ENCODE peak calls at places on chromosome 13, in four cellular contexts. Z is A549, F is neural progenitor cell, X is fibroblast of lung. K is an unnamed sample.

GRCh38 chr13:98581971-98582702 is 5.2 kb upstream of the STK24 start:
- DNase-seq in Z (no peak), X (peak; percentile 83), F (no peak), K (no peak)

GRCh38 chr13:27425151-27425917 is 915 bp downstream of the GTF3A start:
- DNase-seq in Z (no peak), F (no peak), X (peak; percentile 29), K (no peak)

GRCh38 chr13:22483276-22483675 is 697.5 kb upstream of the SGCG start:
- DNase-seq in Z (no peak), F (no peak), X (no peak), K (no peak)

GRCh38 chr13:36712785-36713184 is 39.0 kb downstream of the SERTM1 start:
- DNase-seq in F (no peak), X (peak; percentile 92), Z (no peak), K (no peak)

GRCh38 chr13:80040219-80040976 is 300.5 kb downstream of the SPRY2 start:
- DNase-seq in X (peak; percentile 100), F (no peak), Z (peak; percentile 39), K (no peak)

GRCh38 chr13:73190477-73190876 is 131.7 kb downstream of the KLF5 start:
- DNase-seq in X (peak; percentile 11), Z (no peak), F (no peak), K (no peak)

GRCh38 chr13:98333481-98333880 is 156.4 kb upstream of the RNF113B start:
- DNase-seq in Z (no peak), F (peak; percentile 45), X (no peak), K (no peak)

GRCh38 chr13:76741624-76742023 is 144.6 kb downstream of the KCTD12 start:
- DNase-seq in Z (no peak), F (no peak), X (no peak), K (no peak)

GRCh38 chr13:31476266-31476665 is 263.1 kb upstream of the RXFP2 start:
- DNase-seq in Z (no peak), F (no peak), X (peak; percentile 87), K (no peak)

GRCh38 chr13:40388617-40389016 is 277.8 kb downstream of the FOXO1 start:
- DNase-seq in F (no peak), X (peak; percentile 58), Z (no peak), K (peak; percentile 66)

GRCh38 chr13:40390290-40391008 is 276.0 kb downstream of the FOXO1 start:
- DNase-seq in X (no peak), F (peak; percentile 85), Z (no peak), K (no peak)

GRCh38 chr13:40394304-40394983 is 272.0 kb downstream of the FOXO1 start:
- DNase-seq in F (no peak), X (peak; percentile 23), Z (no peak), K (no peak)

GRCh38 chr13:40389081-40389641 is 277.3 kb downstream of the FOXO1 start:
- DNase-seq in X (no peak), Z (no peak), F (no peak), K (no peak)

GRCh38 chr13:40391788-40392187 is 274.7 kb downstream of the FOXO1 start:
- DNase-seq in Z (no peak), X (no peak), F (no peak), K (no peak)
- H3K4me1 ChIP-seq in Z (no peaks in the 10 kb centered on the region), X (peaks cover 3% of the 10 kb centered on the region), F (peaks cover 29% of the 10 kb centered on the region), K (peaks cover 12% of the 10 kb centered on the region)

DNA sequence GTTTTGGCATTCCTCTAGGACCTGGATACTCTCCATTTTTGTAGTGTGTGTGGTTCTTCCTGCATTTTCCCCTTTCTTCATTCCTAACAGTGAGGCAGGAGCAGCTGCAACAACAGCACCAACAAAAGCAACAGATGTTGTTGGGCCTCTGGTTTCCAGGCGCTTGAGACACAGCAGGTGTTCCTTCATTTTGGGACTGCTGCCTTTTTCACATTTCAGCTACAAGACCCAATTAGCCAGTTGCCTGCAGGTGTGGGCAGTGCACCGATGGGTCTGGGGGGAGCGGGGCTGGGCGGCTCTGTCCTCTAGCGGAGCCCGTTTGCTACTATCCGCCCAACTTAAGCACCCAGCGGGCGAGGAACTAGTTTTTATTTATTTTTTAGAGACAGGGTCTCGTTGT is 26.0 kb downstream of the ELF1 start:
- DNase-seq in X (no peak), Z (no peak), F (peak; percentile 15), K (no peak)
- H3K27ac ChIP-seq in X (no peak overlapping the region), Z (no peak overlapping the region), F (peak overlapping the region; percentile 36), K (peak overlapping the region; percentile 48)

GRCh38 chr13:20230913-20231838 is 943 bp downstream of the GJB6 start:
- DNase-seq in F (peak; percentile 17), X (no peak), Z (no peak), K (no peak)
- H3K4me3 ChIP-seq in F (peak overlapping the region; percentile 57), X (no peak overlapping the region), Z (peak overlapping the region; percentile 47), K (peak overlapping the region; percentile 62)

GRCh38 chr13:110911880-110912279 is 3.0 kb downstream of the ANKRD10 start:
- DNase-seq in F (no peak), Z (no peak), X (peak; percentile 41), K (no peak)

GRCh38 chr13:110907301-110907700 is 7.6 kb downstream of the ANKRD10 start:
- DNase-seq in X (no peak), Z (no peak), F (no peak), K (no peak)

GRCh38 chr13:110904748-110905147 is 10.1 kb downstream of the ANKRD10 start:
- DNase-seq in F (no peak), Z (no peak), X (no peak), K (no peak)

GRCh38 chr13:110910013-110910890 is 4.6 kb downstream of the ANKRD10 start:
- DNase-seq in F (no peak), X (no peak), Z (no peak), K (no peak)

GRCh38 chr13:110907951-110908898 is 6.6 kb downstream of the ANKRD10 start:
- DNase-seq in Z (peak; percentile 28), F (no peak), X (peak; percentile 88), K (no peak)
- H3K4me1 ChIP-seq in Z (peaks cover 43% of the 10 kb centered on the region), F (peaks cover 37% of the 10 kb centered on the region), X (peaks cover 4% of the 10 kb centered on the region), K (peaks cover 14% of the 10 kb centered on the region)

DNA sequence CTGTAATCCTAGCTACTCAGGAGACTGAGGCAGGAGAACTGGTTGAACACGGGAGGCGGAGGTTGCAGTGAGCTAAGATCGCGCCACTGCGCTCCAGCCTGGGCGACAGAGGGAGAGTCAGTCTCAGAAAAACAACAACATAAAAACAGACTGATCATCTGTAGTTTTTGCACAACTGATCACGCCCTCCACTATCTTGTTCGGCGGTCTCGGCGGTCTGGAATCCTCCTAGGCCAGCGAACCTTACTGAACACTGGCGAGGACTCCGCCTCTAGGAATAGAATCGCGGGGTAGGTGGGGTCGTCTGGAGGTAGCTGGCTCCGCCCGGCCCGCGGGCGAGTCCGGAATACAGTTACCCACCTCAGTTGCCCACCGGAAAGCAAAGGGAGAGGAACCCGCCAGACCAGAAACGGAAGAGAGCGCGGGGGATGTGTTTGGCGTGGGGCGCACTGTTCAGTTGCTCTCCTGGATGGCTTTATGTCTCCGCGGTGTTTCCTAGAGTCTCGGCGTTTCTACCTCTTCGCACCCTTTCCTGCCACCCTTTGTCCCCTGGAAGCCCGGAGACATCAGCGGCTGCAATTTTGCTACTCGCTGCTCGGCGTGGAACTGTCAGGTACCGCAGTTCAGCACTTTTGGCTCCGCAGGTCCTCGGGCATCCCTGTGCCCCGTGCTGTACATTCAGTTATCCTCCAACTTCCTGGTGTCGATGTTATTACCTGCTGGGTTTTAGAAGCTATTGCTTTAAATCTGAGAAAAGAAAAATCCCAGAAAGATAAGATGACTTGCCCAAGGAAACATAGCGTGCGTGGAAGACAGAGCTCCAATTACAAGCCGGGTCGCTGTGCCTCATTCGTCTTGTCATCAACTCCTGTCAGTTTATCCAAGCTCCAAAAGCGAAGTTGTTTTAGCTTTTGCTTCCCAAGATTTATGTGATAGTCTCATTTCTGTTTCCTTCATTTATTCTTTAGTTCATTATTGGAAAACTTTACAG is 24.9 kb upstream of the HNRNPA1L2 start:
- DNase-seq in Z (peak; percentile 80), F (peak; percentile 87), X (peak; percentile 84), K (peak; percentile 72)
- H3K27ac ChIP-seq in Z (peak overlapping the region; percentile 81), F (no peak overlapping the region), X (peak overlapping the region; percentile 51), K (peak overlapping the region; percentile 71)

DNA sequence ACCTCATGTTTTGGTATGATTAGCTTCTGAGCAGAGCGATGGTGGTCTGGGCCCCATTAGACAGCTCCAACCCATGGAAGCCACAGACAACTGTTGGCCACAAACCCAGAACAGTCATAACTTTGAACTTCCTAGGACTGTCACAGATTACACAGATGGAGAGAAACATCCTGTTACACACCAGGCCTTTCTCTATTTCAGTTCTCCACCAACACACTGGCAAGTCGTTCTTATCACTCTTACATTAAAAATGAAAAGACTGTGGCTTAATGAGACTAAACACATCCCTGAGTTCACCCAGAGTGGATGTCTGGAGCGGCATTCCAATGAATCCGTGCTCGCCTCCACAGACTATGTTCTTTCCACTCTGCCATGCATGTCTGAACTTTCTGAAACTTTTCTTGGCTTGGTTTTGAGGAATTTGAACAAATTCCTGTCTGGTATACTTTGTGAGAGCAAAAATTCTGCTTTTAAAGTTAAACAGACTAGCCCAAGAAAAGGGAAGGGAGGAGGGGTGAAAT is 109.1 kb downstream of the NALCN start:
- DNase-seq in Z (no peak), X (peak; percentile 100), F (no peak), K (no peak)
- H3K4me3 ChIP-seq in Z (no peak overlapping the region), X (no peak overlapping the region), F (no peak overlapping the region), K (no peak overlapping the region)

GRCh38 chr13:113544071-113544891 is 40.3 kb upstream of the TFDP1 start:
- DNase-seq in F (no peak), Z (no peak), X (no peak), K (no peak)
- H3K4me1 ChIP-seq in F (peaks cover 16% of the 10 kb centered on the region), Z (no peaks in the 10 kb centered on the region), X (peaks cover 7% of the 10 kb centered on the region), K (no peaks in the 10 kb centered on the region)

GRCh38 chr13:94251801-94252200 is 227.7 kb downstream of the DCT start:
- DNase-seq in X (peak; percentile 77), Z (no peak), F (no peak), K (no peak)

GRCh38 chr13:94246495-94246894 is 233.0 kb downstream of the DCT start:
- DNase-seq in Z (no peak), F (no peak), X (no peak), K (no peak)

GRCh38 chr13:94249512-94249911 is 230.0 kb downstream of the DCT start:
- DNase-seq in Z (no peak), F (peak; percentile 39), X (peak; percentile 94), K (no peak)

GRCh38 chr13:94247890-94248289 is 231.6 kb downstream of the DCT start:
- DNase-seq in F (no peak), X (no peak), Z (no peak), K (no peak)

GRCh38 chr13:94248454-94249233 is 230.8 kb downstream of the DCT start:
- DNase-seq in F (no peak), Z (no peak), X (peak; percentile 50), K (no peak)
- H3K27ac ChIP-seq in F (no peak overlapping the region), Z (no peak overlapping the region), X (no peak overlapping the region), K (no peak overlapping the region)